ENCODE peak calls at places on chromosomes 16 and 17, in six cellular contexts. I is gastrocnemius medialis, R is heart left ventricle, F is esophagus squamous epithelium, W is body of pancreas, J is H1. M is an unnamed sample.

GRCh38 chr16:19884611-19885455 is at the start of gene GPRC5B:
- DNase-seq in I (peak; percentile 53), R (peak; percentile 79), F (no peak), W (peak; percentile 73), J (peak; percentile 78), M (peak; percentile 58)

GRCh38 chr16:53421248-53421647 is 13.0 kb upstream of the RBL2 start:
- DNase-seq in I (no peak), R (no peak), F (no peak), W (no peak), J (no peak), M (no peak)

GRCh38 chr16:57191056-57191536 is 5.0 kb downstream of the RSPRY1 start:
- DNase-seq in I (no peak), R (no peak), F (no peak), W (no peak), J (no peak), M (no peak)

GRCh38 chr17:56978441-56979090 is 635 bp downstream of the SCPEP1 start:
- DNase-seq in I (no peak), R (no peak), F (no peak), W (no peak), J (no peak), M (no peak)

GRCh38 chr16:56911771-56912541 is 20.0 kb upstream of the HERPUD1 start:
- DNase-seq in I (peak; percentile 35), R (peak; percentile 70), F (no peak), W (no peak), J (no peak), M (peak; percentile 12)

GRCh38 chr17:9669551-9670008 is 24.3 kb downstream of the USP43 start:
- DNase-seq in I (no peak), R (no peak), F (no peak), W (no peak), J (no peak), M (no peak)

GRCh38 chr16:56807011-56807675 is 57.9 kb upstream of the SLC12A3 start:
- DNase-seq in I (no peak), R (no peak), F (no peak), W (no peak), J (no peak), M (no peak)

GRCh38 chr17:66459811-66460270 is 157.4 kb downstream of the PRKCA start:
- DNase-seq in I (peak; percentile 20), R (peak; percentile 63), F (no peak), W (peak; percentile 35), J (no peak), M (peak; percentile 74)

GRCh38 chr16:80666378-80667257 is 125.8 kb downstream of the DYNLRB2 start:
- DNase-seq in I (no peak), R (no peak), F (no peak), W (no peak), J (no peak), M (no peak)

GRCh38 chr16:13426279-13426678 is 493.7 kb upstream of the ERCC4 start:
- DNase-seq in I (no peak), R (no peak), F (no peak), W (no peak), J (no peak), M (no peak)

GRCh38 chr16:11342021-11342855 is 3.0 kb upstream of the RMI2 start:
- DNase-seq in I (no peak), R (no peak), F (no peak), W (no peak), J (no peak), M (no peak)

GRCh38 chr16:11346700-11347319 is 1.6 kb downstream of the RMI2 start:
- DNase-seq in I (no peak), R (no peak), F (no peak), W (no peak), J (no peak), M (no peak)

GRCh38 chr16:11348737-11349598 is 3.7 kb downstream of the RMI2 start:
- DNase-seq in I (no peak), R (no peak), F (no peak), W (no peak), J (no peak), M (no peak)

GRCh38 chr16:11347831-11348230 is 2.6 kb downstream of the RMI2 start:
- DNase-seq in I (no peak), R (no peak), F (no peak), W (no peak), J (no peak), M (no peak)

GRCh38 chr16:11345040-11345862 is at the start of gene RMI2:
- DNase-seq in I (peak; percentile 94), R (peak; percentile 97), F (peak; percentile 65), W (peak; percentile 97), J (peak; percentile 93), M (peak; percentile 99)
- TF ChIP-seq POLR2A in I (no peak), R (no peak), F (peak; percentile 71), W (no peak), J (peak; percentile 79), M (peak; percentile 58)

GRCh38 chr17:39661044-39661406 is 4.1 kb upstream of the TCAP start:
- DNase-seq in I (peak; percentile 63), R (no peak), F (no peak), W (no peak), J (no peak), M (no peak)
- TF ChIP-seq POLR2A in I (no peak), R (no peak), F (no peak), W (no peak), J (no peak), M (no peak)

GRCh38 chr17:19306160-19307111 is 56.1 kb downstream of the B9D1 start:
- DNase-seq in I (no peak), R (no peak), F (no peak), W (no peak), J (no peak), M (no peak)
- TF ChIP-seq POLR2A in I (no peak), R (no peak), F (peak; percentile 42), W (no peak), J (no peak), M (no peak)

GRCh38 chr17:18182978-18183333 is 672 bp upstream of the ALKBH5 start:
- DNase-seq in I (peak; percentile 81), R (peak; percentile 93), F (peak; percentile 62), W (peak; percentile 78), J (peak; percentile 81), M (peak; percentile 90)
- TF ChIP-seq POLR2A in I (peak; percentile 36), R (no peak), F (peak; percentile 30), W (peak; percentile 70), J (peak; percentile 85), M (peak; percentile 78)

DNA sequence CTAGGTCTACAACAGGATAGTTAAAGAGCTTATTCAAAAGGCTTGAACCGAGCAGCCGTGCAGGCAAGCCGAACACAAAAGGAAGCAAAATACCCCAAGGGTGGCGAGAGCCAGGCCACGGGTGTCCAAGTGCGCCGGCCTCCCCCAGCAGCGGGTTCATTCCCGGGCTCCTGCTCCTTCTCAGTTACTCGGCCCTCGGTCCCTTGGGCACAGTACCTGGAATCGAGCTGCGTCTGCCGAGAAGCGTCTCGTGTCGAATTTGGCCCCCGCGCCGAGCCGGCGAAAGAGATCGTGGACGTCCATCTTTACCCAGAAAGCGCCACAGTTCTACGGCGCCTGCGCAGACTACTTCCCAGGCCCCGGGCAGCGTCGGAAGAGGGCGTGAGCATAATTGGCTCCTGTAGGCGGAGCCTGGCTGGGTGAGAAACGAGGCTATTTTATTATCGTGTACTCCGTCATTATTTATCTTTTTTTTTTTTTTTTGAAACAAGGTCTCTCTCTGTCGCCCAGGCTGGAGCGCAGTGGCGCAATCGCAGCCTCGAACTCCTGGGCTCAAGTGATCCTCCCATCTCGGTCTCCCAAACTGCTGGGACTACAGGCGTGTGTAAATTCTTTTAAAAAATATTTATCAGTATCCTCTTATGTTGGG is at the start of gene DDX52:
- DNase-seq in I (peak; percentile 86), R (peak; percentile 97), F (peak; percentile 37), W (peak; percentile 98), J (peak; percentile 85), M (peak; percentile 73)
- TF ChIP-seq POLR2A in I (peak; percentile 57), R (no peak), F (peak; percentile 62), W (peak; percentile 78), J (peak; percentile 75), M (peak; percentile 88)

DNA sequence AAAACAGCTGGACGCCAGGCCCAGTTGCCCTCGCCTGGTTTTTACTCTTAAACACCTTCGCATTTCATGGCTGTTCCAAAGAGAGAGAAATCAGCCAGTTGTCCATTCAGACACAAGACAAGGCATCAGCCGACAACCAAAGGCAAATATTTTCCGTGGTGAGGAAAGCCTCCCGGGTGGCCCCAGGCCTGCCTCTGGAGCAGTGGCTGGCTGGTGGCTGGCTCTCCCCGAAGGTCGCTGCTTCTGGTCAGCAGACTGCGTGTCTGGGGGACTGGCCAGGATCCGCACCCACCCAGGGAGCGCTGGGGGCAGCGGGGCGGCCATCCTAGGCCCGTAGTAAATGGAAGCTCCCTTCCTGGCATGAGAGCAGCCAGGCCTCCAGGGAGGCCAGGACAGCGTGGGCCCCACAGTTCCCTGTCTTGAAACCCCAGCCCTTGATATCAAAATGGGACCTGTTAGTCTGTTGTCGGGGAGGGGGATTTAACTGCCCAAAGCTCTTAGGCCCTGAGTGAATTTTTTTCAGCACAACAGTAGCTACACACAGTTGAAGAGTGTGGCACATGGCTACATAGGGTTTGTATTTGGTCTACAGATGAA is 57.7 kb downstream of the SREBF1 start:
- DNase-seq in I (no peak), R (peak; percentile 63), F (no peak), W (no peak), J (no peak), M (no peak)
- TF ChIP-seq POLR2A in I (no peak), R (no peak), F (no peak), W (no peak), J (no peak), M (no peak)

DNA sequence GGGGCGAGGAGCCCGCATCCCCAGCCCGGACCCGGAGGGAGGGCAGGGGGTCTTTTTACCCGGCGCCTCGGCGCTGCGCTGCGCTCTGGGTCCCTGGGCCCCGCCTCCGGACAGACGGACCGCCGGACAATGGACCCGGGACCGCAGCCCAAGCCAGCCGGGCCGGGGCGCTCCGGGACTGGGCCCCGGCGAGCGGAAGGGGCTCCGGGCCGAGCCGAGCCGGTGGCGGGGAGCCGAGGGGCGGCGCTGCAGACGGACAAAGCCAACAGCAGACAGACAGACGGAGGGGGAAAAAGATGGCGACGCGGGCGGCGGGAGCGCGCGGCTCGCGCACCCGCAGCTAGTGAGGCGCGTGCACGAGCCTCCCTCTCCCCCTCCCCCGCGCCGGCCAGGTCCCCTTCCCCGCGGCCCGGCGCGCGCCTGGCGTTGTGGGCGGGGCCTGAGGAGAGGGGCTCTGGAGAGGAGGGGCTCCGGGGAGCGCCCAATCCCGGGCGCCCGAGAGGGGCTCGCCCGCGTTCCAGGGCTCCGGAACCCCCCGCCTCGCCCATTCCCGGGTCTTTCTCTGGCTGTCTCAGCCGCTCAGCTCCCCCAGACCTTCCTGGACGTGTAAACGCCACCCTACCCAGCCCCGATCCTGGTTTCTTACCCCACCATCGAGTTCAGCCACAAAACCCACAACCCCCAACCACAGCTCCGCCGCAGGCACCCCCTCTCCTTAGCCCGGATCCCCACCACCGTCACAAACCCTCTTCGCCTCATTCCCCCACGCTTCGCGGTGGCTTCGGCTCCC is at the start of gene ZNF821:
- DNase-seq in I (peak; percentile 74), R (peak; percentile 82), F (no peak), W (peak; percentile 87), J (peak; percentile 95), M (peak; percentile 73)
- TF ChIP-seq POLR2A in I (peak; percentile 45), R (no peak), F (peak; percentile 25), W (peak; percentile 37), J (peak; percentile 78), M (no peak)

M was measured in H54.